ENCODE peak calls at places on chromosome 7, in six cellular contexts. W, J, Q, U, I and C are unnamed samples.

GRCh38 chr7:112495820-112496462 is 15.2 kb downstream of the LSMEM1 start:
- DNase-seq in U (no peak), J (no peak), Q (no peak), W (no peak), I (peak; percentile 51), C (peak; percentile 53)

GRCh38 chr7:74094224-74095095 is 10.9 kb downstream of the LIMK1 start:
- DNase-seq in U (peak; percentile 35), Q (peak; percentile 41), J (peak; percentile 92), W (peak; percentile 84), I (peak; percentile 96), C (no peak)

GRCh38 chr7:150983893-150984368 is 5.8 kb upstream of the KCNH2 start:
- DNase-seq in I (no peak), Q (no peak), J (no peak), U (no peak), W (no peak), C (no peak)

GRCh38 chr7:85065888-85066485 is 120.9 kb downstream of the SEMA3D start:
- DNase-seq in I (no peak), U (no peak), W (no peak), Q (no peak), J (no peak), C (no peak)

GRCh38 chr7:100764841-100765240 is 31.4 kb downstream of the ZAN start:
- DNase-seq in W (no peak), I (no peak), U (no peak), J (no peak), Q (no peak), C (no peak)

GRCh38 chr7:69871213-69871885 is 273.1 kb downstream of the AUTS2 start:
- DNase-seq in W (no peak), I (peak; percentile 91), Q (no peak), U (no peak), J (no peak), C (no peak)

GRCh38 chr7:106626376-106627293 is 34.3 kb downstream of the CCDC71L start:
- DNase-seq in I (no peak), U (no peak), Q (no peak), J (no peak), W (no peak), C (no peak)

GRCh38 chr7:14197280-14197679 is 207.8 kb upstream of the ETV1 start:
- DNase-seq in I (peak; percentile 41), W (no peak), U (no peak), J (no peak), Q (no peak), C (no peak)

GRCh38 chr7:510061-510481 is 9.6 kb downstream of the PDGFA start:
- DNase-seq in U (no peak), W (no peak), I (no peak), J (peak; percentile 78), Q (no peak), C (no peak)

GRCh38 chr7:93819699-93820098 is 70.9 kb downstream of the TFPI2 start:
- DNase-seq in W (no peak), J (no peak), Q (no peak), I (no peak), U (no peak), C (no peak)

GRCh38 chr7:1689356-1689755 is 19.3 kb downstream of the ELFN1 start:
- DNase-seq in Q (no peak), U (no peak), J (peak; percentile 31), I (no peak), W (no peak), C (no peak)

GRCh38 chr7:119706608-119707007 is 566.4 kb upstream of the KCND2 start:
- DNase-seq in U (no peak), W (no peak), I (no peak), Q (no peak), J (no peak), C (no peak)

GRCh38 chr7:84939888-84940287 is 247.0 kb downstream of the SEMA3D start:
- DNase-seq in W (no peak), U (no peak), J (peak; percentile 66), Q (no peak), I (no peak), C (no peak)

GRCh38 chr7:70417061-70417655 is 714.8 kb upstream of the GALNT17 start:
- DNase-seq in W (no peak), I (no peak), Q (no peak), J (no peak), U (no peak), C (peak; percentile 86)

GRCh38 chr7:142420554-142421362 is 162.9 kb upstream of the PRSS58 start:
- DNase-seq in Q (no peak), W (no peak), J (no peak), U (no peak), I (peak; percentile 43), C (no peak)

GRCh38 chr7:129775695-129776396 is 164.3 kb downstream of the NRF1 start:
- DNase-seq in U (no peak), W (no peak), J (peak; percentile 69), I (no peak), Q (no peak), C (no peak)

GRCh38 chr7:36190447-36191291 is 37.6 kb downstream of the EEPD1 start:
- DNase-seq in J (no peak), U (no peak), Q (no peak), I (no peak), W (no peak), C (no peak)

GRCh38 chr7:128929201-128929808 is 8.4 kb upstream of the IRF5 start:
- DNase-seq in Q (no peak), I (no peak), J (peak; percentile 53), U (no peak), W (no peak), C (no peak)

GRCh38 chr7:64625114-64626082 is 40.5 kb upstream of the ZNF107 start:
- DNase-seq in W (no peak), Q (no peak), J (no peak), I (no peak), U (no peak), C (no peak)

GRCh38 chr7:35875292-35875691 is 74.4 kb downstream of the SEPTIN7 start:
- DNase-seq in Q (no peak), I (peak; percentile 55), W (no peak), J (no peak), U (no peak), C (no peak)

GRCh38 chr7:117217636-117218035 is 105.2 kb downstream of the WNT2 start:
- DNase-seq in J (no peak), U (no peak), I (peak; percentile 51), W (no peak), Q (no peak), C (no peak)

GRCh38 chr7:28509256-28510021 is 97.1 kb downstream of the CREB5 start:
- DNase-seq in U (no peak), W (no peak), J (no peak), Q (no peak), I (no peak), C (no peak)

GRCh38 chr7:137109966-137110930 is 233.3 kb downstream of the PTN start:
- DNase-seq in I (peak; percentile 45), W (no peak), J (no peak), U (no peak), Q (no peak), C (no peak)
- H3K27ac ChIP-seq in I (no peak overlapping the region), W (no peak overlapping the region), J (no peak overlapping the region), U (no peak overlapping the region), Q (no peak overlapping the region), C (no peak overlapping the region)

DNA sequence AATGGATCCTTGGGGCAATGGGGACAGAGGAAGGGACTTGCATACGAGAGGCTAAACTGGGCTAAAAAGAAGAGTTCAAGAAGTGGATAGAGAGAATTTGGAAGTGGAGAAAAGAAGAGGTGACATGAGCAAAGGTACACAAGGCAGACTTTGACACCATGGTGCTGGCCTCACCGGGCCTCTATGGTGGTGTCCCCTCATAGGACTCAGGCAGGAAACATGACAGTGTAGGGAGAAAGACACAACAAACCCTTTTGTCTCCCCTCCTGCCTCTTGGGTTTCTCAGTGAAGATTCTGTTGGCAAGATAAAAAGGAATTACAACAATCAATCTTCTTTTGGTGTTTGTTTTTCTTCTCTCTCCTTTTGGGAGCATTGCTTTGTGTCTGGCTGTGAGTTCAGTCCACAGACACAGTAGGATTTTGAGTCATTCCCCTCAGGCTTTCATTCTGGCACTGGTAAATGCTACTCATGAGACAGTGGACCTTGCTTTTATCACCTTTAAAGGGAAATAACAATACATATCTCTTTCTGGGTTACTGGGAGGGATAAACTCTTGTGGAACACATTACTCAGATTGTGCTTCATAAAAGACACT is 827.7 kb downstream of the TNS3 start:
- DNase-seq in Q (no peak), W (no peak), J (no peak), U (no peak), I (peak; percentile 70), C (no peak)
- H3K27ac ChIP-seq in Q (no peak overlapping the region), W (no peak overlapping the region), J (peak overlapping the region; percentile 97), U (no peak overlapping the region), I (peak overlapping the region; percentile 62), C (no peak overlapping the region)

GRCh38 chr7:42202601-42203000 is 34.4 kb downstream of the GLI3 start:
- DNase-seq in I (no peak), J (no peak), U (no peak), W (no peak), Q (no peak), C (no peak)

GRCh38 chr7:42203336-42203735 is 33.7 kb downstream of the GLI3 start:
- DNase-seq in I (no peak), W (no peak), Q (no peak), U (no peak), J (no peak), C (no peak)

GRCh38 chr7:42198296-42198695 is 38.7 kb downstream of the GLI3 start:
- DNase-seq in I (no peak), W (no peak), U (no peak), Q (no peak), J (no peak), C (no peak)

GRCh38 chr7:42197391-42197790 is 39.6 kb downstream of the GLI3 start:
- DNase-seq in Q (no peak), I (no peak), W (no peak), J (no peak), U (no peak), C (no peak)

DNA sequence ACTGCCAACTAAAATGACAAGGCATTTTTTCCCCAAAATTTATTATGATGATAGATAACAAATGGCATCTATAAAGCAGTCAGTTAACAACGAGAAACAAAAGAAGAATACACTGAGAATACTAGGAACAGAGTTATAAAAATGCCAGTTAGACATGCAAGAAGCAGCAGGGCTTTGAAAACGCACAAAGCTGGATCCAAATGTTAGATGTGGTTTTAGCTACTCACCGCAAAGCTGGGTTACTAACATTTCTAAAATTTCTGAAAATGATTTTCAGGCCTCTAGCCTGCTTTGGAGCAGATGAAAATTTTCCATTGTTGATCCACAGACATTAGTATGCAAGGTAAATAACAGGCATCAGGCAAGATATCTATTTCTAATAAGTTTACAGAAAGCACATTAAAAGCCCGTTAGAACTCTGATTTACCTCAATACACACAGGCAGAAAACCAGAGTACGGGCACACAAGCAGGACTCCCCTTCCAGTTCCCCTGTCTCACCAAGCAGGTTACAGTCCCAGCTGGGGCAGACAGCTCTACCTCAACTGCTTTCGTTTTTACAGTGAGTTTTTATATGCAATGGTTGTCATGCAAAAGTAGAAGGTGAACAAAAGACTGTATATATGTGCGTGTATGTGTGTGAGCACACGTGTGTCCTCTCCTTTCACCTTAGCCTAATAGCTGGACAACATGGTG is 37.9 kb downstream of the GLI3 start:
- DNase-seq in W (no peak), J (no peak), I (no peak), Q (no peak), U (no peak), C (no peak)
- H3K27ac ChIP-seq in W (no peak overlapping the region), J (no peak overlapping the region), I (no peak overlapping the region), Q (no peak overlapping the region), U (no peak overlapping the region), C (no peak overlapping the region)

GRCh38 chr7:155867734-155868400 is 55.6 kb upstream of the SHH start:
- DNase-seq in U (no peak), Q (no peak), I (no peak), J (no peak), W (no peak), C (no peak)
- H3K27ac ChIP-seq in U (no peak overlapping the region), Q (no peak overlapping the region), I (no peak overlapping the region), J (no peak overlapping the region), W (no peak overlapping the region), C (no peak overlapping the region)